ENCODE peak calls at places on chromosome X, in five cellular contexts. C is DMS 273 treated with DMSO at 0.1 percent for 48 hours, G is fibroblast of the conjunctiva, E is kidney glomerular epithelial cell, Z is NCI-H2171. W is an unnamed sample.

GRCh38 chrX:106774981-106775380 is 27.5 kb upstream of the TBC1D8B start:
- DNase-seq in C (no peak), G (no peak), E (no peak), Z (no peak), W (no peak)

GRCh38 chrX:150352581-150352980 is 10.5 kb upstream of the MAMLD1 start:
- DNase-seq in C (no peak), G (no peak), E (no peak), Z (no peak), W (no peak)

GRCh38 chrX:154980330-154981115 is 42.0 kb downstream of the F8 start:
- DNase-seq in C (peak; percentile 34), G (peak; percentile 17), E (peak; percentile 10), Z (no peak), W (peak; percentile 4)

GRCh38 chrX:140664939-140665338 is 44.6 kb upstream of the LINC00632 start:
- DNase-seq in C (no peak), G (no peak), E (peak; percentile 12), Z (no peak), W (no peak)

GRCh38 chrX:78997870-78998558 is 52.8 kb downstream of the P2RY10 start:
- DNase-seq in C (no peak), G (no peak), E (no peak), Z (no peak), W (no peak)

GRCh38 chrX:76148011-76148665 is 24.7 kb upstream of the PBDC1 start:
- DNase-seq in C (no peak), G (peak; percentile 3), E (no peak), Z (no peak), W (no peak)

GRCh38 chrX:3815896-3816664 is 102.6 kb upstream of the PRKX start:
- DNase-seq in C (no peak), G (peak; percentile 5), E (no peak), Z (peak; percentile 20), W (no peak)

GRCh38 chrX:38514014-38514854 is 47.1 kb upstream of the TSPAN7 start:
- DNase-seq in C (peak; percentile 61), G (no peak), E (no peak), Z (peak; percentile 62), W (no peak)

W was measured in AG09309.